ENCODE peak calls at places on chromosomes 2 and 18, in eight cellular contexts. One of them, this sample, is unnamed.

GRCh38 chr18:7234061-7234460 is 3.2 kb downstream of the LRRC30 start:
- DNase-seq in DMS153: no peak
- DNase-seq in astrocyte of the spinal cord: no peak
- DNase-seq in HCEC 1CT: no peak
- DNase-seq in NB4: no peak
- DNase-seq in activated CD4-positive, alpha-beta T cell treated with anti-CD3 and anti-CD28 coated beads for 36 hours: no peak
- DNase-seq in hepatocyte: no peak
- DNase-seq in H9: no peak
- DNase-seq in this sample: no peak

GRCh38 chr2:237432484-237433092 is 18.6 kb upstream of the COL6A3 start:
- DNase-seq in hepatocyte: no peak
- DNase-seq in activated CD4-positive, alpha-beta T cell treated with anti-CD3 and anti-CD28 coated beads for 36 hours: peak; percentile 94
- DNase-seq in H9: peak; percentile 56
- DNase-seq in DMS153: peak; percentile 5
- DNase-seq in NB4: no peak
- DNase-seq in astrocyte of the spinal cord: peak; percentile 95
- DNase-seq in HCEC 1CT: peak; percentile 89
- DNase-seq in this sample: no peak

GRCh38 chr18:13264091-13264777 is 45.7 kb downstream of the LDLRAD4 start:
- DNase-seq in DMS153: no peak
- DNase-seq in HCEC 1CT: no peak
- DNase-seq in H9: peak; percentile 12
- DNase-seq in hepatocyte: peak; percentile 65
- DNase-seq in astrocyte of the spinal cord: no peak
- DNase-seq in NB4: no peak
- DNase-seq in activated CD4-positive, alpha-beta T cell treated with anti-CD3 and anti-CD28 coated beads for 36 hours: no peak
- DNase-seq in this sample: no peak

GRCh38 chr2:60699617-60700016 is 56.5 kb upstream of the PAPOLG start:
- DNase-seq in NB4: peak; percentile 15
- DNase-seq in activated CD4-positive, alpha-beta T cell treated with anti-CD3 and anti-CD28 coated beads for 36 hours: no peak
- DNase-seq in astrocyte of the spinal cord: no peak
- DNase-seq in hepatocyte: no peak
- DNase-seq in HCEC 1CT: no peak
- DNase-seq in H9: no peak
- DNase-seq in DMS153: no peak
- DNase-seq in this sample: no peak

GRCh38 chr18:37546023-37546537 is 19.5 kb downstream of the CELF4 start:
- DNase-seq in astrocyte of the spinal cord: no peak
- DNase-seq in NB4: no peak
- DNase-seq in HCEC 1CT: no peak
- DNase-seq in activated CD4-positive, alpha-beta T cell treated with anti-CD3 and anti-CD28 coated beads for 36 hours: no peak
- DNase-seq in DMS153: no peak
- DNase-seq in hepatocyte: no peak
- DNase-seq in H9: no peak
- DNase-seq in this sample: no peak

GRCh38 chr2:174784909-174785308 is 20.6 kb upstream of the CHRNA1 start:
- DNase-seq in astrocyte of the spinal cord: no peak
- DNase-seq in hepatocyte: no peak
- DNase-seq in NB4: no peak
- DNase-seq in activated CD4-positive, alpha-beta T cell treated with anti-CD3 and anti-CD28 coated beads for 36 hours: no peak
- DNase-seq in DMS153: no peak
- DNase-seq in H9: no peak
- DNase-seq in HCEC 1CT: no peak
- DNase-seq in this sample: no peak

GRCh38 chr2:26459991-26460612 is 17.8 kb downstream of the OTOF start:
- DNase-seq in astrocyte of the spinal cord: no peak
- DNase-seq in hepatocyte: no peak
- DNase-seq in NB4: no peak
- DNase-seq in H9: peak; percentile 51
- DNase-seq in DMS153: no peak
- DNase-seq in HCEC 1CT: no peak
- DNase-seq in activated CD4-positive, alpha-beta T cell treated with anti-CD3 and anti-CD28 coated beads for 36 hours: no peak
- DNase-seq in this sample: no peak

GRCh38 chr2:3282056-3282998 is 95.3 kb downstream of the EIPR1 start:
- DNase-seq in HCEC 1CT: no peak
- DNase-seq in DMS153: peak; percentile 93
- DNase-seq in H9: peak; percentile 24
- DNase-seq in hepatocyte: no peak
- DNase-seq in activated CD4-positive, alpha-beta T cell treated with anti-CD3 and anti-CD28 coated beads for 36 hours: no peak
- DNase-seq in astrocyte of the spinal cord: peak; percentile 72
- DNase-seq in NB4: no peak
- DNase-seq in this sample: peak; percentile 96

GRCh38 chr18:57440331-57441101 is 5.3 kb downstream of the ONECUT2 start:
- DNase-seq in astrocyte of the spinal cord: no peak
- DNase-seq in HCEC 1CT: no peak
- DNase-seq in H9: peak; percentile 69
- DNase-seq in activated CD4-positive, alpha-beta T cell treated with anti-CD3 and anti-CD28 coated beads for 36 hours: peak; percentile 39
- DNase-seq in hepatocyte: no peak
- DNase-seq in DMS153: no peak
- DNase-seq in NB4: no peak
- DNase-seq in this sample: no peak

GRCh38 chr2:15665067-15665942 is 73.6 kb downstream of the DDX1 start:
- DNase-seq in HCEC 1CT: no peak
- DNase-seq in hepatocyte: peak; percentile 47
- DNase-seq in activated CD4-positive, alpha-beta T cell treated with anti-CD3 and anti-CD28 coated beads for 36 hours: no peak
- DNase-seq in DMS153: no peak
- DNase-seq in astrocyte of the spinal cord: no peak
- DNase-seq in H9: peak; percentile 51
- DNase-seq in NB4: no peak
- DNase-seq in this sample: no peak

GRCh38 chr2:232129483-232129882 is 168.0 kb downstream of the DIS3L2 start:
- DNase-seq in hepatocyte: no peak
- DNase-seq in DMS153: no peak
- DNase-seq in astrocyte of the spinal cord: no peak
- DNase-seq in HCEC 1CT: no peak
- DNase-seq in NB4: no peak
- DNase-seq in H9: no peak
- DNase-seq in activated CD4-positive, alpha-beta T cell treated with anti-CD3 and anti-CD28 coated beads for 36 hours: no peak
- DNase-seq in this sample: no peak

GRCh38 chr2:9593936-9594335 is 36.9 kb downstream of the YWHAQ start:
- DNase-seq in DMS153: no peak
- DNase-seq in hepatocyte: no peak
- DNase-seq in H9: no peak
- DNase-seq in activated CD4-positive, alpha-beta T cell treated with anti-CD3 and anti-CD28 coated beads for 36 hours: peak; percentile 27
- DNase-seq in astrocyte of the spinal cord: no peak
- DNase-seq in NB4: no peak
- DNase-seq in HCEC 1CT: no peak
- DNase-seq in this sample: no peak

GRCh38 chr2:26172866-26173595 is at the start of gene GAREM2:
- DNase-seq in NB4: no peak
- DNase-seq in astrocyte of the spinal cord: no peak
- DNase-seq in H9: peak; percentile 62
- DNase-seq in hepatocyte: peak; percentile 46
- DNase-seq in HCEC 1CT: no peak
- DNase-seq in DMS153: no peak
- DNase-seq in activated CD4-positive, alpha-beta T cell treated with anti-CD3 and anti-CD28 coated beads for 36 hours: no peak
- DNase-seq in this sample: peak; percentile 47

GRCh38 chr18:47773931-47774330 is 156.5 kb downstream of the SMAD2 start:
- DNase-seq in H9: no peak
- DNase-seq in activated CD4-positive, alpha-beta T cell treated with anti-CD3 and anti-CD28 coated beads for 36 hours: no peak
- DNase-seq in hepatocyte: no peak
- DNase-seq in astrocyte of the spinal cord: no peak
- DNase-seq in HCEC 1CT: no peak
- DNase-seq in DMS153: no peak
- DNase-seq in NB4: no peak
- DNase-seq in this sample: no peak